ENCODE peak calls at places on chromosomes 4 and X, in eight cellular contexts. X, A, J, C, L, W, U and E are unnamed samples.

GRCh38 chrX:40201486-40201885 is 103.7 kb upstream of the BCOR start:
- DNase-seq in X (no peak), A (no peak), J (no peak), C (no peak), L (no peak), W (peak), U (no peak), E (peak)

GRCh38 chr4:74389494-74389893 is 24.5 kb downstream of the EREG start:
- DNase-seq in X (no peak), A (no peak), J (no peak), C (no peak), L (no peak), W (no peak), U (no peak), E (no peak)

GRCh38 chr4:137307806-137308205 is 224.5 kb downstream of the PCDH18 start:
- DNase-seq in X (no peak), A (no peak), J (peak), C (no peak), L (no peak), W (no peak), U (no peak), E (no peak)

GRCh38 chr4:113080050-113080449 is 30.6 kb downstream of the ANK2 start:
- DNase-seq in X (no peak), A (no peak), J (peak), C (no peak), L (no peak), W (no peak), U (no peak), E (no peak)

GRCh38 chr4:14879643-14880042 is 122.6 kb upstream of the CPEB2 start:
- DNase-seq in X (no peak), A (no peak), J (no peak), C (no peak), L (no peak), W (no peak), U (no peak), E (no peak)

GRCh38 chr4:96390404-96390803 is 550.5 kb downstream of the PDHA2 start:
- DNase-seq in X (no peak), A (no peak), J (no peak), C (no peak), L (no peak), W (no peak), U (no peak), E (no peak)

GRCh38 chrX:100663651-100664050 is 19.7 kb downstream of the SRPX2 start:
- DNase-seq in X (no peak), A (no peak), J (no peak), C (no peak), L (no peak), W (no peak), U (no peak), E (no peak)

GRCh38 chr4:20838476-20838875 is 138.2 kb downstream of the PACRGL start:
- DNase-seq in X (no peak), A (no peak), J (no peak), C (no peak), L (no peak), W (no peak), U (no peak), E (no peak)

GRCh38 chrX:1925053-1925481 is 310.2 kb downstream of the ASMT start:
- DNase-seq in X (no peak), A (no peak), J (peak), C (no peak), L (no peak), W (no peak), U (no peak), E (no peak)

GRCh38 chr4:56995525-56995924 is 16.8 kb downstream of the POLR2B start:
- DNase-seq in X (no peak), A (no peak), J (peak), C (no peak), L (peak), W (no peak), U (peak), E (no peak)

GRCh38 chr4:121801715-121802075 is 572 bp downstream of the EXOSC9 start:
- DNase-seq in X (no peak), A (no peak), J (no peak), C (no peak), L (no peak), W (no peak), U (no peak), E (no peak)

GRCh38 chrX:123277821-123278220 is 93.7 kb downstream of the GRIA3 start:
- DNase-seq in X (no peak), A (no peak), J (no peak), C (no peak), L (no peak), W (no peak), U (no peak), E (no peak)

GRCh38 chr4:13348216-13348615 is 135.9 kb downstream of the RAB28 start:
- DNase-seq in X (no peak), A (no peak), J (no peak), C (no peak), L (no peak), W (no peak), U (no peak), E (no peak)

GRCh38 chr4:186781032-186781917 is 57.6 kb upstream of the FAT1 start:
- DNase-seq in X (no peak), A (no peak), J (peak), C (no peak), L (no peak), W (no peak), U (peak), E (no peak)

GRCh38 chr4:38606587-38606905 is 57.5 kb upstream of the KLF3 start:
- DNase-seq in X (no peak), A (no peak), J (no peak), C (no peak), L (no peak), W (no peak), U (no peak), E (no peak)

GRCh38 chr4:142893012-142893411 is 46.9 kb upstream of the INPP4B start:
- DNase-seq in X (no peak), A (no peak), J (no peak), C (no peak), L (no peak), W (no peak), U (no peak), E (no peak)

GRCh38 chr4:186684220-186684619 is 39.4 kb downstream of the FAT1 start:
- DNase-seq in X (no peak), A (no peak), J (no peak), C (no peak), L (no peak), W (no peak), U (no peak), E (no peak)

GRCh38 chr4:98181815-98182214 is 38.5 kb upstream of the STPG2 start:
- DNase-seq in X (no peak), A (no peak), J (peak), C (peak), L (no peak), W (no peak), U (peak), E (no peak)

GRCh38 chr4:14168919-14169318 is 541.4 kb upstream of the BOD1L1 start:
- DNase-seq in X (no peak), A (no peak), J (peak), C (no peak), L (no peak), W (no peak), U (peak), E (no peak)

GRCh38 chr4:94390804-94391410 is 48.3 kb upstream of the HPGDS start:
- DNase-seq in X (no peak), A (no peak), J (no peak), C (peak), L (no peak), W (no peak), U (no peak), E (peak)

GRCh38 chr4:83535520-83535944 is 376 bp upstream of the GPAT3 start:
- DNase-seq in X (no peak), A (peak), J (peak), C (peak), L (no peak), W (peak), U (no peak), E (peak)

GRCh38 chr4:148443550-148444295 is 1.5 kb upstream of the NR3C2 start:
- DNase-seq in X (peak), A (peak), J (no peak), C (peak), L (no peak), W (peak), U (no peak), E (peak)

GRCh38 chr4:31045724-31046318 is 325.7 kb downstream of the PCDH7 start:
- DNase-seq in X (no peak), A (no peak), J (no peak), C (peak), L (no peak), W (no peak), U (peak), E (no peak)

GRCh38 chr4:102593147-102593546 is 92.0 kb downstream of the NFKB1 start:
- DNase-seq in X (no peak), A (no peak), J (no peak), C (no peak), L (no peak), W (no peak), U (no peak), E (no peak)

GRCh38 chr4:75584067-75584466 is 28.2 kb downstream of the ODAPH start:
- DNase-seq in X (no peak), A (no peak), J (no peak), C (no peak), L (no peak), W (no peak), U (no peak), E (no peak)

GRCh38 chr4:184279496-184280082 is 61.9 kb upstream of the ENPP6 start:
- DNase-seq in X (no peak), A (no peak), J (no peak), C (no peak), L (no peak), W (no peak), U (no peak), E (no peak)

GRCh38 chrX:112786076-112786475 is 54.6 kb downstream of the AMOT start:
- DNase-seq in X (no peak), A (no peak), J (no peak), C (no peak), L (no peak), W (no peak), U (no peak), E (no peak)

GRCh38 chr4:182083681-182084410 is 159.4 kb upstream of the TENM3 start:
- DNase-seq in X (no peak), A (no peak), J (no peak), C (no peak), L (no peak), W (no peak), U (no peak), E (no peak)

GRCh38 chr4:26248647-26249046 is 72.2 kb upstream of the RBPJ start:
- DNase-seq in X (no peak), A (no peak), J (peak), C (no peak), L (no peak), W (no peak), U (no peak), E (no peak)

GRCh38 chr4:89254847-89255246 is 52.8 kb downstream of the GPRIN3 start:
- DNase-seq in X (peak), A (no peak), J (peak), C (peak), L (no peak), W (peak), U (no peak), E (peak)

GRCh38 chrX:45803383-45803921 is 602.8 kb upstream of the DIPK2B start:
- DNase-seq in X (no peak), A (no peak), J (peak), C (no peak), L (no peak), W (peak), U (peak), E (no peak)